ENCODE peak calls at places on chromosomes 16 and 17, in ten cellular contexts. L is iPS-NIHi11, A is posterior cingulate gyrus, W is endothelial cell of umbilical vein, I is HCEC 1CT, V is astrocyte of the hippocampus, N is hippocampal formation, Y is transverse colon, B is bronchial epithelial cell, H is fibroblast of mammary gland. S is an unnamed sample.

GRCh38 chr16:48366165-48367093 is 18.8 kb downstream of the SIAH1 start:
- DNase-seq in L (peak; percentile 39), A (no peak), W (peak; percentile 77), I (peak; percentile 83), V (peak; percentile 82), N (no peak), Y (peak; percentile 64), B (peak; percentile 89), H (peak; percentile 92), S (peak; percentile 59)

GRCh38 chr16:72126429-72126765 is 32.8 kb downstream of the DHX38 start:
- DNase-seq in L (no peak), A (no peak), W (no peak), I (no peak), V (no peak), N (no peak), Y (no peak), B (no peak), H (no peak), S (no peak)

GRCh38 chr17:1164935-1165556 is 14.7 kb downstream of the ABR start:
- DNase-seq in L (no peak), A (no peak), W (peak; percentile 29), I (no peak), V (no peak), N (no peak), Y (no peak), B (no peak), H (no peak), S (no peak)

GRCh38 chr17:75163074-75163473 is 8.8 kb upstream of the JPT1 start:
- DNase-seq in L (no peak), A (no peak), W (no peak), I (no peak), V (no peak), N (no peak), Y (no peak), B (no peak), H (no peak), S (no peak)

GRCh38 chr16:11312718-11313492 is 31.8 kb upstream of the PRM1 start:
- DNase-seq in L (peak; percentile 58), A (no peak), W (no peak), I (no peak), V (peak; percentile 84), N (no peak), Y (peak; percentile 64), B (no peak), H (peak; percentile 17), S (peak; percentile 88)

GRCh38 chr16:47033176-47033575 is 59.7 kb upstream of the DNAJA2 start:
- DNase-seq in L (no peak), A (no peak), W (no peak), I (no peak), V (no peak), N (no peak), Y (no peak), B (no peak), H (no peak), S (no peak)

GRCh38 chr16:74472010-74472409 is 50.7 kb upstream of the CLEC18B start:
- DNase-seq in L (no peak), A (no peak), W (no peak), I (no peak), V (no peak), N (no peak), Y (no peak), B (no peak), H (no peak), S (no peak)

GRCh38 chr16:68451656-68452055 is 3.3 kb upstream of the SMPD3 start:
- DNase-seq in L (no peak), A (no peak), W (no peak), I (no peak), V (no peak), N (no peak), Y (no peak), B (no peak), H (no peak), S (no peak)

GRCh38 chr16:22848451-22848850 is 34.5 kb downstream of the HS3ST2 start:
- DNase-seq in L (no peak), A (no peak), W (no peak), I (no peak), V (no peak), N (no peak), Y (no peak), B (peak; percentile 34), H (no peak), S (no peak)

GRCh38 chr16:50491516-50491915 is 56.7 kb upstream of the NKD1 start:
- DNase-seq in L (no peak), A (no peak), W (no peak), I (no peak), V (no peak), N (no peak), Y (no peak), B (no peak), H (no peak), S (no peak)

GRCh38 chr17:77242118-77242800 is 101.5 kb downstream of the SEC14L1 start:
- DNase-seq in L (no peak), A (no peak), W (no peak), I (no peak), V (no peak), N (no peak), Y (no peak), B (no peak), H (no peak), S (peak; percentile 70)

GRCh38 chr17:62824290-62825135 is 16.4 kb upstream of the MARCHF10 start:
- DNase-seq in L (peak; percentile 72), A (no peak), W (no peak), I (peak; percentile 97), V (peak; percentile 94), N (no peak), Y (no peak), B (peak; percentile 97), H (peak; percentile 97), S (peak; percentile 94)

GRCh38 chr16:87713469-87714229 is 52.1 kb downstream of the KLHDC4 start:
- DNase-seq in L (no peak), A (no peak), W (no peak), I (no peak), V (no peak), N (no peak), Y (no peak), B (no peak), H (no peak), S (no peak)

GRCh38 chr17:16466407-16466806 is 25.6 kb downstream of the LRRC75A start:
- DNase-seq in L (no peak), A (no peak), W (no peak), I (no peak), V (no peak), N (no peak), Y (peak; percentile 55), B (no peak), H (no peak), S (no peak)

GRCh38 chr16:27618140-27618539 is 68.2 kb downstream of the KATNIP start:
- DNase-seq in L (no peak), A (no peak), W (no peak), I (no peak), V (no peak), N (no peak), Y (no peak), B (no peak), H (no peak), S (no peak)

GRCh38 chr17:13727441-13728171 is 125.9 kb upstream of the HS3ST3A1 start:
- DNase-seq in L (no peak), A (no peak), W (no peak), I (peak; percentile 97), V (no peak), N (no peak), Y (no peak), B (peak; percentile 90), H (peak; percentile 93), S (no peak)

GRCh38 chr17:33163827-33164555 is 129.1 kb downstream of the ASIC2 start:
- DNase-seq in L (no peak), A (no peak), W (no peak), I (no peak), V (peak; percentile 16), N (no peak), Y (no peak), B (peak; percentile 83), H (peak; percentile 37), S (peak; percentile 41)

GRCh38 chr16:73298562-73298961 is 250.6 kb upstream of the ZFHX3 start:
- DNase-seq in L (peak; percentile 49), A (no peak), W (no peak), I (no peak), V (peak; percentile 60), N (no peak), Y (no peak), B (no peak), H (no peak), S (peak; percentile 38)

GRCh38 chr16:84774810-84775209 is 45.0 kb upstream of the CRISPLD2 start:
- DNase-seq in L (no peak), A (no peak), W (peak; percentile 85), I (peak; percentile 85), V (peak; percentile 79), N (no peak), Y (no peak), B (peak; percentile 86), H (peak; percentile 98), S (no peak)

GRCh38 chr17:19238167-19238505 is 970 bp downstream of the EPN2 start:
- DNase-seq in L (peak; percentile 42), A (peak; percentile 48), W (peak; percentile 27), I (no peak), V (peak; percentile 57), N (peak; percentile 41), Y (peak; percentile 55), B (no peak), H (no peak), S (peak; percentile 75)